ENCODE peak calls at places on chromosomes 1 and 21, in eight cellular contexts. O is tibial nerve, W is cardiac muscle cell, R is right atrium auricular region, Y is IMR-90, Z is tibial artery, K is AG10803, M is A549. C is an unnamed sample.
A peak's percentile ranks its signal among the peaks of the same experiment; 100 is the strongest.

GRCh38 chr1:21251773-21252471 is 38.3 kb downstream of the ECE1 start:
- DNase-seq in Y (peak; percentile 96), M (peak; percentile 73), R (peak; percentile 94), Z (peak; percentile 88), W (peak; percentile 90), K (peak; percentile 88), O (peak; percentile 77), C (peak; percentile 97)

GRCh38 chr1:29471487-29472313 is 235.4 kb downstream of the PTPRU start:
- DNase-seq in W (no peak), Z (no peak), R (no peak), Y (no peak), O (no peak), M (no peak), K (no peak), C (no peak)

GRCh38 chr1:178500091-178500770 is 3.5 kb upstream of the CLEC20A start:
- DNase-seq in M (peak; percentile 12), O (no peak), Y (no peak), W (no peak), K (no peak), Z (peak; percentile 14), R (peak; percentile 43), C (no peak)

GRCh38 chr1:14876747-14877146 is 276.8 kb upstream of the TMEM51 start:
- DNase-seq in Z (no peak), M (no peak), Y (no peak), W (no peak), R (no peak), K (no peak), O (no peak), C (no peak)

GRCh38 chr1:89545264-89546038 is 20.8 kb downstream of the LRRC8B start:
- DNase-seq in K (no peak), M (no peak), Y (peak; percentile 19), R (no peak), O (no peak), Z (no peak), W (peak; percentile 72), C (peak; percentile 56)

GRCh38 chr1:211518330-211519289 is 26.6 kb upstream of the RD3 start:
- DNase-seq in O (no peak), R (no peak), Y (no peak), K (peak; percentile 6), W (no peak), M (no peak), Z (no peak), C (no peak)

GRCh38 chr1:199762567-199762966 is 264.9 kb upstream of the NR5A2 start:
- DNase-seq in Z (no peak), W (no peak), O (no peak), M (no peak), Y (no peak), K (no peak), R (no peak), C (no peak)

GRCh38 chr1:234546890-234547788 is 62.8 kb downstream of the IRF2BP2 start:
- DNase-seq in Y (peak; percentile 47), Z (no peak), K (no peak), O (no peak), W (peak; percentile 77), R (no peak), M (no peak), C (no peak)

GRCh38 chr1:19759740-19760089 is 40.0 kb downstream of the TMCO4 start:
- DNase-seq in K (peak; percentile 58), W (no peak), Y (peak; percentile 40), Z (no peak), R (no peak), O (no peak), M (no peak), C (no peak)

DNA sequence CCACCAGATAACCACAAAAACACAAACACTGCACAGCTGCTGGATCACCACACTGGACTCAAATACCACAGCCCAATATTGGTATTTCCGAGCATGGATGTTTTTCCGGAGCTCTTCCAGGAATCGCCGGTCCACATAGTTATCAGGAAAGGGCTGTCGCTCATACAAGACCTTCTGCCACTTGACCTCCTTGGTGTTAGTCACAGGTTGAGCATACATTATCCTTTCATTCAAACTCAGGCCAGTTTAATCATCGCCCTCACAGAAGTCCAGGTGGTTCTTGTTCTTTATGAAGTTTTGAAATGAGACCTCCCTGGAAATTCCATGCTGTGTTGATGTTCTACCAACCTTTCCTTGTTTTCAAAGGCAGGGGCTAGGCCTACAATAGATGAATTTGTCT is 1.5 kb downstream of the PIGC start:
- DNase-seq in K (no peak), Z (no peak), M (no peak), O (no peak), R (no peak), W (no peak), Y (no peak), C (no peak)
- H3K4me3 ChIP-seq in K (no peak overlapping the region), Z (peak overlapping the region; percentile 89), M (no peak overlapping the region), O (no peak overlapping the region), R (no peak overlapping the region), W (no peak overlapping the region), Y (no peak overlapping the region), C (no peak overlapping the region)

GRCh38 chr1:152917794-152918193 is 9.4 kb downstream of the IVL start:
- DNase-seq in K (no peak), Y (peak; percentile 1), O (no peak), W (no peak), Z (no peak), M (no peak), R (no peak), C (no peak)
- TF ChIP-seq CTCF in K (peak; percentile 22), Y (peak; percentile 21), O (no peak), W (no peak), Z (no peak), M (peak; percentile 10), R (no peak), C (no peak)

DNA sequence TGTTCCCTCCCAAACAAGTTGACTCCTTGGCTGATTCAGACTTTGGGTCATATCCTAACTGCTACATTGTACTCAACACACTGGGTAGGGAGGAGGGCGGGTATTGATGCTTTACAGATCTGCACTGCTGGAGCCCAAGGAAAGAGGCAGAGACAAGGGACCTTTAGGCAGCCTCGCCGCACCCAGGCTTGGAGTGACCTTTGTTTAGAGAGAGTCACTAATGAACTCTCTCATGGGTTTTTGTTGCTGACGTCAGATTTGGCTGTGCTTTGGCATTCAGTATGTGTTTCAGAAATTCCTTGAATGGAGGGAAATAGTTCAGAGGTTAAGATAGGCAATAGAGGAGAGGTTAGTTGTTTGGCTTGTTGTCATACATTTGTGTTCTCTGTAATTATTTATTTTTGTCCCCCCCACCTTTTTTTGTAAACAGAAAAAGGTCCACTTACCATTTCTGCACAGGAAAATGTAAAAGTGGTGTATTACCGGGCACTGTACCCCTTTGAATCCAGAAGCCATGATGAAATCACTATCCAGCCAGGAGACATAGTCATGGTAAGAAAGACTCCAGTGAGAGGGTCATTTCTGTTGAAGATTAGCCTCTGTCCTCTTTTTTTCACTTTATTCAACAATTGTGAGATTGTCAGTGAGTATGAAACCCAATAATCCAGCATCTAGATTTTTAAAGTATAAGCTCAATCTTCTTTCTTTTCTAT is 116.1 kb downstream of the ATP5PO start:
- DNase-seq in K (no peak), W (peak; percentile 51), Z (no peak), O (no peak), R (peak; percentile 90), M (peak; percentile 65), Y (no peak), C (peak; percentile 54)
- H3K4me3 ChIP-seq in K (no peak overlapping the region), W (no peak overlapping the region), Z (no peak overlapping the region), O (no peak overlapping the region), R (no peak overlapping the region), M (no peak overlapping the region), Y (no peak overlapping the region), C (no peak overlapping the region)

DNA sequence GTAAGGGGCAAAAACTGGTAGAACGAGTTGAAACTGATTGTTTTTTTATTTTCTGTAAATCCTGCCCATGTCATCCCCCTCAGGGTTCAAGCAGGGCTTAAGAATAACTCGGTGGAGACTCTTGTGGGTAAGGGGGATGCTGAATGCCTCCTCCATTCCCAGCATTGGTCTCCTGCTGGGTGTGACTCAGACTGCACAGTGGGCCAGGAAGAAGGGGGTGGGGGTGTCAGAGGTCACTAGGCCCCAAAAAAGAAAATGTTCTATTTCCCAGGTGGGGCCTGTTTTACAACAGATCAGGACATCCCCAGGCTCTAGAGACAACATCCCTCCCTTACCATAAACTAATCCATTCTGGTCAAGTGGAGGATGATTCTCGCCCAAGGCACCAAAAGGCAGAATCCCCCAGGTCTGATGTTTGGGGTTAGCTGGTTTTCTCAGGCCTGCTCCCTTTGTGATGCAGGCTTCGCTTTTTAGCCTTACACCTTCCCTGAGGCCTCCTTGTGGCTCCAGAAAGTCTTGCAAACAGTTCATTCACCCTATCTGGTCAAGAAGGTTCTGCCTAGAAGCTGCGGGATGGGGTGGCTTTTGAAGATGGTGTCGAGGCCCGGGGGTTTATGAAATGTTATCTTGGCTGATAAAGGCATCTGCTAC is 10.7 kb upstream of the GRHL3 start:
- DNase-seq in R (no peak), M (peak; percentile 53), Z (no peak), Y (no peak), W (peak; percentile 48), K (no peak), O (no peak), C (peak; percentile 32)
- TF ChIP-seq CTCF in R (no peak), M (no peak), Z (no peak), Y (peak; percentile 29), W (peak; percentile 55), K (peak; percentile 49), O (no peak), C (peak; percentile 41)

GRCh38 chr1:229433364-229434004 is 410 bp downstream of the ACTA1 start:
- DNase-seq in Z (no peak), R (no peak), W (no peak), O (no peak), M (no peak), Y (no peak), K (no peak), C (no peak)

GRCh38 chr1:229431270-229432115 is 2.4 kb downstream of the ACTA1 start:
- DNase-seq in Z (no peak), O (no peak), R (no peak), W (no peak), K (no peak), M (no peak), Y (no peak), C (no peak)

GRCh38 chr1:229434005-229434640 is at the start of gene ACTA1:
- DNase-seq in M (no peak), Y (no peak), O (no peak), Z (no peak), W (no peak), R (no peak), K (no peak), C (no peak)

GRCh38 chr1:229432116-229432461 is 1.8 kb downstream of the ACTA1 start:
- DNase-seq in M (no peak), W (no peak), K (no peak), R (no peak), Y (no peak), Z (no peak), O (no peak), C (no peak)

DNA sequence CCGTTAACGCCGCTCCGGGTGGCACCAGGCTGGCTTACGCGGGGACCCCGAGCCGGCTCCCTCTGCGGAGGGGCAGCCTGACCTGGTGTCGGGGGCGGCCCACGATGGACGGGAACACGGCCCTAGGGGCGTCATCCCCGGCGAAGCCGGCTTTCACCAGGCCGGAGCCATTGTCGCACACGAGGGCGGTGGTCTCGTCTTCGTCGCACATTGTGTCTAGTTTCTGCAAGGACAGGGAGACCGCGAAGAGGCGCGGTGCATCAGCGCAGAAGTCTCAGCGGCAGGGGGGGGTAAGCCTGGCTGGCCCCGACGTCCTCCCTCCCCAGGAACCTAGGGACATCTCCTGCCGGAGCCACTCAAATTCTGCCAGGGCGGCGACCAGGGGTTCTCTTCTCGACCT is 989 bp downstream of the ACTA1 start:
- DNase-seq in M (no peak), Z (no peak), R (no peak), K (no peak), Y (no peak), O (no peak), W (no peak), C (no peak)
- H3K4me3 ChIP-seq in M (no peak overlapping the region), Z (no peak overlapping the region), R (no peak overlapping the region), K (no peak overlapping the region), Y (no peak overlapping the region), O (no peak overlapping the region), W (no peak overlapping the region), C (no peak overlapping the region)

C was measured in cardiac fibroblast.